ENCODE peak calls at places on chromosomes 4 and X, in ten cellular contexts. One of them, this sample, is unnamed.

GRCh38 chr4:185210102-185210981 is 944 bp downstream of the SNX25 start:
- DNase-seq in mammary epithelial cell: peak; percentile 47
- DNase-seq in left lung: no peak
- DNase-seq in CD8-positive, alpha-beta T cell: peak; percentile 8
- DNase-seq in colonic mucosa: peak; percentile 56
- DNase-seq in psoas muscle: peak; percentile 61
- DNase-seq in endodermal cell: peak; percentile 80
- DNase-seq in sigmoid colon: peak; percentile 81
- DNase-seq in heart right ventricle: peak; percentile 54
- DNase-seq in ovary: peak; percentile 71
- DNase-seq in this sample: peak; percentile 87

GRCh38 chr4:154707877-154708276 is 35.9 kb upstream of the LRAT start:
- DNase-seq in sigmoid colon: no peak
- DNase-seq in colonic mucosa: no peak
- DNase-seq in psoas muscle: no peak
- DNase-seq in CD8-positive, alpha-beta T cell: no peak
- DNase-seq in endodermal cell: no peak
- DNase-seq in heart right ventricle: no peak
- DNase-seq in ovary: no peak
- DNase-seq in mammary epithelial cell: peak; percentile 100
- DNase-seq in left lung: no peak
- DNase-seq in this sample: no peak

GRCh38 chr4:75545526-75545925 is 10.3 kb upstream of the ODAPH start:
- DNase-seq in endodermal cell: no peak
- DNase-seq in heart right ventricle: no peak
- DNase-seq in left lung: no peak
- DNase-seq in psoas muscle: no peak
- DNase-seq in ovary: no peak
- DNase-seq in mammary epithelial cell: peak; percentile 75
- DNase-seq in CD8-positive, alpha-beta T cell: no peak
- DNase-seq in colonic mucosa: no peak
- DNase-seq in sigmoid colon: no peak
- DNase-seq in this sample: no peak

GRCh38 chr4:94575652-94576051 is 123.9 kb downstream of the PDLIM5 start:
- DNase-seq in endodermal cell: peak; percentile 54
- DNase-seq in CD8-positive, alpha-beta T cell: no peak
- DNase-seq in psoas muscle: no peak
- DNase-seq in colonic mucosa: no peak
- DNase-seq in left lung: no peak
- DNase-seq in mammary epithelial cell: no peak
- DNase-seq in ovary: no peak
- DNase-seq in sigmoid colon: no peak
- DNase-seq in heart right ventricle: no peak
- DNase-seq in this sample: no peak

GRCh38 chr4:6222761-6223292 is 22.5 kb upstream of the JAKMIP1 start:
- DNase-seq in left lung: no peak
- DNase-seq in heart right ventricle: no peak
- DNase-seq in sigmoid colon: peak; percentile 2
- DNase-seq in mammary epithelial cell: peak; percentile 6
- DNase-seq in endodermal cell: peak; percentile 94
- DNase-seq in ovary: no peak
- DNase-seq in psoas muscle: no peak
- DNase-seq in CD8-positive, alpha-beta T cell: no peak
- DNase-seq in colonic mucosa: no peak
- DNase-seq in this sample: no peak

GRCh38 chr4:138047290-138047689 is 194.9 kb downstream of the SLC7A11 start:
- DNase-seq in psoas muscle: no peak
- DNase-seq in ovary: no peak
- DNase-seq in endodermal cell: no peak
- DNase-seq in sigmoid colon: no peak
- DNase-seq in colonic mucosa: no peak
- DNase-seq in left lung: no peak
- DNase-seq in mammary epithelial cell: no peak
- DNase-seq in CD8-positive, alpha-beta T cell: no peak
- DNase-seq in heart right ventricle: no peak
- DNase-seq in this sample: no peak

GRCh38 chr4:124121511-124121934 is 591.0 kb downstream of the ANKRD50 start:
- DNase-seq in sigmoid colon: no peak
- DNase-seq in ovary: no peak
- DNase-seq in mammary epithelial cell: peak; percentile 87
- DNase-seq in left lung: no peak
- DNase-seq in CD8-positive, alpha-beta T cell: no peak
- DNase-seq in psoas muscle: no peak
- DNase-seq in colonic mucosa: no peak
- DNase-seq in heart right ventricle: no peak
- DNase-seq in endodermal cell: no peak
- DNase-seq in this sample: no peak

GRCh38 chr4:6047130-6047673 is 29.0 kb upstream of the C4orf50 start:
- DNase-seq in psoas muscle: no peak
- DNase-seq in sigmoid colon: no peak
- DNase-seq in endodermal cell: peak; percentile 82
- DNase-seq in mammary epithelial cell: no peak
- DNase-seq in left lung: no peak
- DNase-seq in heart right ventricle: no peak
- DNase-seq in colonic mucosa: no peak
- DNase-seq in CD8-positive, alpha-beta T cell: no peak
- DNase-seq in ovary: no peak
- DNase-seq in this sample: no peak

GRCh38 chrX:77446029-77446585 is 1.1 kb upstream of the FGF16 start:
- DNase-seq in ovary: no peak
- DNase-seq in CD8-positive, alpha-beta T cell: no peak
- DNase-seq in mammary epithelial cell: no peak
- DNase-seq in left lung: no peak
- DNase-seq in heart right ventricle: peak; percentile 15
- DNase-seq in endodermal cell: peak; percentile 83
- DNase-seq in colonic mucosa: peak; percentile 23
- DNase-seq in psoas muscle: no peak
- DNase-seq in sigmoid colon: no peak
- DNase-seq in this sample: peak; percentile 48

GRCh38 chrX:15564981-15565579 is 35.7 kb downstream of the ACE2 start:
- DNase-seq in sigmoid colon: peak; percentile 64
- DNase-seq in left lung: peak; percentile 59
- DNase-seq in endodermal cell: peak; percentile 86
- DNase-seq in psoas muscle: peak; percentile 50
- DNase-seq in colonic mucosa: peak; percentile 70
- DNase-seq in CD8-positive, alpha-beta T cell: no peak
- DNase-seq in heart right ventricle: peak; percentile 29
- DNase-seq in mammary epithelial cell: peak; percentile 80
- DNase-seq in ovary: peak; percentile 60
- DNase-seq in this sample: peak; percentile 57

GRCh38 chr4:102817021-102817605 is 10.2 kb downstream of the UBE2D3 start:
- DNase-seq in mammary epithelial cell: peak; percentile 67
- DNase-seq in CD8-positive, alpha-beta T cell: no peak
- DNase-seq in colonic mucosa: no peak
- DNase-seq in ovary: no peak
- DNase-seq in left lung: no peak
- DNase-seq in sigmoid colon: no peak
- DNase-seq in endodermal cell: no peak
- DNase-seq in psoas muscle: no peak
- DNase-seq in heart right ventricle: no peak
- DNase-seq in this sample: no peak
- H3K4me1 ChIP-seq in mammary epithelial cell: peaks cover 52% of the 10 kb centered on the region
- H3K4me1 ChIP-seq in CD8-positive, alpha-beta T cell: peaks cover 96% of the 10 kb centered on the region
- H3K4me1 ChIP-seq in colonic mucosa: peaks cover 12% of the 10 kb centered on the region
- H3K4me1 ChIP-seq in ovary: peaks cover 9% of the 10 kb centered on the region
- H3K4me1 ChIP-seq in left lung: peaks cover 98% of the 10 kb centered on the region
- H3K4me1 ChIP-seq in sigmoid colon: peaks cover 88% of the 10 kb centered on the region
- H3K4me1 ChIP-seq in endodermal cell: no peaks in the 10 kb centered on the region
- H3K4me1 ChIP-seq in psoas muscle: peaks cover 90% of the 10 kb centered on the region
- H3K4me1 ChIP-seq in heart right ventricle: peaks cover 97% of the 10 kb centered on the region
- H3K4me1 ChIP-seq in this sample: peaks cover 10% of the 10 kb centered on the region

GRCh38 chrX:30643313-30643821 is 9.9 kb upstream of the GK start:
- DNase-seq in mammary epithelial cell: no peak
- DNase-seq in heart right ventricle: no peak
- DNase-seq in endodermal cell: no peak
- DNase-seq in sigmoid colon: no peak
- DNase-seq in ovary: no peak
- DNase-seq in psoas muscle: no peak
- DNase-seq in left lung: no peak
- DNase-seq in colonic mucosa: no peak
- DNase-seq in CD8-positive, alpha-beta T cell: no peak
- DNase-seq in this sample: no peak

GRCh38 chrX:30637874-30638793 is 15.1 kb upstream of the GK start:
- DNase-seq in mammary epithelial cell: no peak
- DNase-seq in endodermal cell: no peak
- DNase-seq in left lung: no peak
- DNase-seq in colonic mucosa: no peak
- DNase-seq in sigmoid colon: no peak
- DNase-seq in heart right ventricle: no peak
- DNase-seq in ovary: no peak
- DNase-seq in psoas muscle: no peak
- DNase-seq in CD8-positive, alpha-beta T cell: no peak
- DNase-seq in this sample: no peak

GRCh38 chrX:30642642-30643041 is 10.6 kb upstream of the GK start:
- DNase-seq in ovary: no peak
- DNase-seq in mammary epithelial cell: no peak
- DNase-seq in colonic mucosa: no peak
- DNase-seq in sigmoid colon: no peak
- DNase-seq in endodermal cell: no peak
- DNase-seq in heart right ventricle: no peak
- DNase-seq in CD8-positive, alpha-beta T cell: no peak
- DNase-seq in left lung: no peak
- DNase-seq in psoas muscle: no peak
- DNase-seq in this sample: no peak
- H3K27ac ChIP-seq in ovary: no peak overlapping the region
- H3K27ac ChIP-seq in mammary epithelial cell: no peak overlapping the region
- H3K27ac ChIP-seq in colonic mucosa: no peak overlapping the region
- H3K27ac ChIP-seq in sigmoid colon: no peak overlapping the region
- H3K27ac ChIP-seq in endodermal cell: no peak overlapping the region
- H3K27ac ChIP-seq in heart right ventricle: no peak overlapping the region
- H3K27ac ChIP-seq in CD8-positive, alpha-beta T cell: no peak overlapping the region
- H3K27ac ChIP-seq in left lung: peak overlapping the region; percentile 85
- H3K27ac ChIP-seq in psoas muscle: no peak overlapping the region
- H3K27ac ChIP-seq in this sample: no peak overlapping the region

GRCh38 chr4:20433101-20433705 is 181.5 kb downstream of the SLIT2 start:
- DNase-seq in endodermal cell: no peak
- DNase-seq in left lung: no peak
- DNase-seq in heart right ventricle: no peak
- DNase-seq in ovary: no peak
- DNase-seq in mammary epithelial cell: no peak
- DNase-seq in sigmoid colon: no peak
- DNase-seq in colonic mucosa: no peak
- DNase-seq in psoas muscle: no peak
- DNase-seq in CD8-positive, alpha-beta T cell: no peak
- DNase-seq in this sample: no peak

GRCh38 chr4:20428410-20429160 is 176.9 kb downstream of the SLIT2 start:
- DNase-seq in mammary epithelial cell: no peak
- DNase-seq in heart right ventricle: no peak
- DNase-seq in ovary: no peak
- DNase-seq in CD8-positive, alpha-beta T cell: no peak
- DNase-seq in sigmoid colon: no peak
- DNase-seq in psoas muscle: no peak
- DNase-seq in endodermal cell: no peak
- DNase-seq in colonic mucosa: no peak
- DNase-seq in left lung: no peak
- DNase-seq in this sample: no peak

GRCh38 chr4:20430555-20430954 is 178.8 kb downstream of the SLIT2 start:
- DNase-seq in endodermal cell: no peak
- DNase-seq in sigmoid colon: no peak
- DNase-seq in colonic mucosa: no peak
- DNase-seq in mammary epithelial cell: peak; percentile 12
- DNase-seq in heart right ventricle: no peak
- DNase-seq in ovary: no peak
- DNase-seq in psoas muscle: no peak
- DNase-seq in CD8-positive, alpha-beta T cell: no peak
- DNase-seq in left lung: no peak
- DNase-seq in this sample: no peak

GRCh38 chr4:20431422-20432014 is 179.8 kb downstream of the SLIT2 start:
- DNase-seq in endodermal cell: no peak
- DNase-seq in left lung: no peak
- DNase-seq in CD8-positive, alpha-beta T cell: no peak
- DNase-seq in colonic mucosa: no peak
- DNase-seq in heart right ventricle: no peak
- DNase-seq in sigmoid colon: no peak
- DNase-seq in psoas muscle: no peak
- DNase-seq in mammary epithelial cell: no peak
- DNase-seq in ovary: no peak
- DNase-seq in this sample: no peak

DNA sequence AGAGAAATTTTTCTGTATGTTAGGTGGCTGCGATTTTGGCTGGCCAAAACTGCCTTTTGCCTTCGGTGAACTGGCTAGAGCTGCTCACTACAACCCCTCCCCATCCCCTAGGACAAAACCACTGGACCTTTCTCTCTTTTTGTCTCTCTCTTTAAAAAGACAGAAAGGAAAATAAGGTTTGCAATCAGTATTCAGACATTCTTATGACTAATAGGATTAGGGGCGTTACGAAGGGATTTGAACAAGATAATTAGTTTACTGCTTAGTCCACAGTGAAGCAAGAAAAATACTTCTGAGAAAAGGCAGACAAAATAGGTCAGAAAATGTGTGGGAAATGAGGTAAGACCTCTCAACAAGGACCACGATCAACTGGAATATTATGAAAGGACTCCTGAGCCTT is 180.4 kb downstream of the SLIT2 start:
- DNase-seq in mammary epithelial cell: no peak
- DNase-seq in CD8-positive, alpha-beta T cell: no peak
- DNase-seq in ovary: no peak
- DNase-seq in psoas muscle: no peak
- DNase-seq in colonic mucosa: no peak
- DNase-seq in endodermal cell: no peak
- DNase-seq in sigmoid colon: no peak
- DNase-seq in heart right ventricle: no peak
- DNase-seq in left lung: no peak
- DNase-seq in this sample: no peak
- H3K4me1 ChIP-seq in mammary epithelial cell: no peaks in the 10 kb centered on the region
- H3K4me1 ChIP-seq in CD8-positive, alpha-beta T cell: no peaks in the 10 kb centered on the region
- H3K4me1 ChIP-seq in ovary: no peaks in the 10 kb centered on the region
- H3K4me1 ChIP-seq in psoas muscle: no peaks in the 10 kb centered on the region
- H3K4me1 ChIP-seq in colonic mucosa: peaks cover 4% of the 10 kb centered on the region
- H3K4me1 ChIP-seq in endodermal cell: peaks cover 13% of the 10 kb centered on the region
- H3K4me1 ChIP-seq in sigmoid colon: peaks cover 41% of the 10 kb centered on the region
- H3K4me1 ChIP-seq in heart right ventricle: no peaks in the 10 kb centered on the region
- H3K4me1 ChIP-seq in left lung: no peaks in the 10 kb centered on the region
- H3K4me1 ChIP-seq in this sample: no peaks in the 10 kb centered on the region

GRCh38 chrX:94265323-94265722 is 591.3 kb downstream of the FAM133A start:
- DNase-seq in heart right ventricle: no peak
- DNase-seq in ovary: no peak
- DNase-seq in endodermal cell: no peak
- DNase-seq in CD8-positive, alpha-beta T cell: no peak
- DNase-seq in psoas muscle: no peak
- DNase-seq in colonic mucosa: no peak
- DNase-seq in left lung: no peak
- DNase-seq in sigmoid colon: no peak
- DNase-seq in mammary epithelial cell: no peak
- DNase-seq in this sample: no peak
- H3K27ac ChIP-seq in heart right ventricle: no peak overlapping the region
- H3K27ac ChIP-seq in ovary: no peak overlapping the region
- H3K27ac ChIP-seq in endodermal cell: no peak overlapping the region
- H3K27ac ChIP-seq in CD8-positive, alpha-beta T cell: no peak overlapping the region
- H3K27ac ChIP-seq in psoas muscle: no peak overlapping the region
- H3K27ac ChIP-seq in colonic mucosa: no peak overlapping the region
- H3K27ac ChIP-seq in left lung: no peak overlapping the region
- H3K27ac ChIP-seq in sigmoid colon: no peak overlapping the region
- H3K27ac ChIP-seq in mammary epithelial cell: no peak overlapping the region
- H3K27ac ChIP-seq in this sample: no peak overlapping the region

GRCh38 chr4:140090215-140090731 is 63.7 kb downstream of the MAML3 start:
- DNase-seq in CD8-positive, alpha-beta T cell: no peak
- DNase-seq in sigmoid colon: no peak
- DNase-seq in heart right ventricle: no peak
- DNase-seq in ovary: no peak
- DNase-seq in endodermal cell: no peak
- DNase-seq in psoas muscle: no peak
- DNase-seq in left lung: no peak
- DNase-seq in mammary epithelial cell: peak; percentile 8
- DNase-seq in colonic mucosa: no peak
- DNase-seq in this sample: no peak
- H3K4me1 ChIP-seq in CD8-positive, alpha-beta T cell: peaks cover 24% of the 10 kb centered on the region
- H3K4me1 ChIP-seq in sigmoid colon: peaks cover 25% of the 10 kb centered on the region
- H3K4me1 ChIP-seq in heart right ventricle: peaks cover 39% of the 10 kb centered on the region
- H3K4me1 ChIP-seq in ovary: peaks cover 16% of the 10 kb centered on the region
- H3K4me1 ChIP-seq in endodermal cell: peaks cover 39% of the 10 kb centered on the region
- H3K4me1 ChIP-seq in psoas muscle: peaks cover 30% of the 10 kb centered on the region
- H3K4me1 ChIP-seq in left lung: peaks cover 67% of the 10 kb centered on the region
- H3K4me1 ChIP-seq in mammary epithelial cell: peaks cover 33% of the 10 kb centered on the region
- H3K4me1 ChIP-seq in colonic mucosa: no peaks in the 10 kb centered on the region
- H3K4me1 ChIP-seq in this sample: peaks cover 6% of the 10 kb centered on the region

This sample was measured in aorta.